ENCODE peak calls at places on chromosome 9, in nine cellular contexts. One of them, this sample, is unnamed.

GRCh38 chr9:98805506-98806272 is 1.8 kb upstream of the GALNT12 start:
- DNase-seq in A549: no peak
- DNase-seq in ovary: no peak
- DNase-seq in transverse colon: no peak
- DNase-seq in GM12878: no peak
- DNase-seq in tibial nerve: no peak
- DNase-seq in SK-N-SH: no peak
- DNase-seq in K562: peak; percentile 42
- DNase-seq in suprapubic skin: no peak
- DNase-seq in this sample: no peak

GRCh38 chr9:130276121-130276520 is 10.6 kb downstream of the HMCN2 start:
- DNase-seq in GM12878: no peak
- DNase-seq in suprapubic skin: no peak
- DNase-seq in tibial nerve: no peak
- DNase-seq in SK-N-SH: no peak
- DNase-seq in ovary: no peak
- DNase-seq in A549: no peak
- DNase-seq in transverse colon: no peak
- DNase-seq in K562: no peak
- DNase-seq in this sample: peak; percentile 48

GRCh38 chr9:3331801-3332200 is 194.0 kb downstream of the RFX3 start:
- DNase-seq in K562: peak; percentile 12
- DNase-seq in SK-N-SH: peak; percentile 2
- DNase-seq in GM12878: no peak
- DNase-seq in transverse colon: no peak
- DNase-seq in A549: peak; percentile 27
- DNase-seq in tibial nerve: no peak
- DNase-seq in ovary: no peak
- DNase-seq in suprapubic skin: no peak
- DNase-seq in this sample: no peak

GRCh38 chr9:11038956-11039355 is 426.2 kb upstream of the PTPRD start:
- DNase-seq in tibial nerve: no peak
- DNase-seq in K562: no peak
- DNase-seq in transverse colon: no peak
- DNase-seq in A549: no peak
- DNase-seq in suprapubic skin: no peak
- DNase-seq in SK-N-SH: no peak
- DNase-seq in ovary: no peak
- DNase-seq in GM12878: no peak
- DNase-seq in this sample: no peak

GRCh38 chr9:34430843-34431437 is 27.4 kb downstream of the FAM219A start:
- DNase-seq in tibial nerve: peak; percentile 26
- DNase-seq in K562: peak; percentile 44
- DNase-seq in A549: peak; percentile 49
- DNase-seq in GM12878: no peak
- DNase-seq in transverse colon: peak; percentile 17
- DNase-seq in SK-N-SH: peak; percentile 79
- DNase-seq in ovary: peak; percentile 53
- DNase-seq in suprapubic skin: no peak
- DNase-seq in this sample: peak; percentile 69

GRCh38 chr9:19464764-19465570 is 56.2 kb downstream of the ACER2 start:
- DNase-seq in transverse colon: peak; percentile 77
- DNase-seq in A549: peak; percentile 79
- DNase-seq in GM12878: no peak
- DNase-seq in K562: peak; percentile 81
- DNase-seq in tibial nerve: peak; percentile 46
- DNase-seq in ovary: peak; percentile 87
- DNase-seq in suprapubic skin: no peak
- DNase-seq in SK-N-SH: peak; percentile 94
- DNase-seq in this sample: peak; percentile 90

GRCh38 chr9:130117816-130118632 is 54.2 kb upstream of the NCS1 start:
- DNase-seq in K562: no peak
- DNase-seq in SK-N-SH: no peak
- DNase-seq in suprapubic skin: no peak
- DNase-seq in transverse colon: no peak
- DNase-seq in GM12878: no peak
- DNase-seq in A549: no peak
- DNase-seq in ovary: no peak
- DNase-seq in tibial nerve: no peak
- DNase-seq in this sample: peak; percentile 87

GRCh38 chr9:89317282-89317681 is 1.0 kb upstream of the SECISBP2 start:
- DNase-seq in ovary: no peak
- DNase-seq in SK-N-SH: no peak
- DNase-seq in suprapubic skin: no peak
- DNase-seq in transverse colon: no peak
- DNase-seq in GM12878: no peak
- DNase-seq in tibial nerve: no peak
- DNase-seq in A549: no peak
- DNase-seq in K562: no peak
- DNase-seq in this sample: no peak

GRCh38 chr9:14661421-14662059 is 31.7 kb downstream of the ZDHHC21 start:
- DNase-seq in ovary: no peak
- DNase-seq in SK-N-SH: peak; percentile 58
- DNase-seq in K562: peak; percentile 32
- DNase-seq in transverse colon: no peak
- DNase-seq in suprapubic skin: no peak
- DNase-seq in A549: peak; percentile 38
- DNase-seq in tibial nerve: no peak
- DNase-seq in GM12878: no peak
- DNase-seq in this sample: no peak

GRCh38 chr9:114138537-114138936 is 16.8 kb upstream of the COL27A1 start:
- DNase-seq in SK-N-SH: no peak
- DNase-seq in GM12878: no peak
- DNase-seq in transverse colon: no peak
- DNase-seq in A549: no peak
- DNase-seq in tibial nerve: peak; percentile 53
- DNase-seq in K562: no peak
- DNase-seq in ovary: no peak
- DNase-seq in suprapubic skin: no peak
- DNase-seq in this sample: no peak
- TF ChIP-seq CTCF in SK-N-SH: no peak
- TF ChIP-seq CTCF in GM12878: no peak
- TF ChIP-seq CTCF in transverse colon: no peak
- TF ChIP-seq CTCF in A549: no peak
- TF ChIP-seq CTCF in tibial nerve: no peak
- TF ChIP-seq CTCF in K562: no peak
- TF ChIP-seq CTCF in ovary: no peak
- TF ChIP-seq CTCF in suprapubic skin: no peak
- TF ChIP-seq CTCF in this sample: no peak

DNA sequence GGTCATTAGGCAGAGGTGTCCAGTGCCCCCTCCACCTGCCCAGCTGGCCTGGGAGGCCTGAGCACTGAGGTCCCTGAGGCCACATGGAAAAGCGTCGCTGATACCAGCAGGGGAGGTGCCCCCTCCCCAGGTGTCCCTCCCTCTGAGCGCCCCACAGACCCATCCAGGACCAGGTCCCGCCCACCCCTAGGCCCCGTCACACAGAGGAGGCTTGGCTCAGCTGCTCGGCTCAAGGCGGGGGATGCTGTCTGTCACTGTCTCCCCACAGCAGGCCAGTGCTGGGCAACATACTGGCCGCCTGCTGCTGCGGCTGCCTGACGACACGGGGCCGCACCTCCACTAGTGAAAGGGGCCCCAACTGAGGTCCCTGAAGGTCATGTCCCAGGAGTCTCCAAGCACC is 71.7 kb downstream of the VAV2 start:
- DNase-seq in GM12878: no peak
- DNase-seq in ovary: no peak
- DNase-seq in K562: no peak
- DNase-seq in A549: no peak
- DNase-seq in SK-N-SH: no peak
- DNase-seq in suprapubic skin: no peak
- DNase-seq in transverse colon: no peak
- DNase-seq in tibial nerve: no peak
- DNase-seq in this sample: no peak
- TF ChIP-seq EP300 in GM12878: no peak
- TF ChIP-seq EP300 in ovary: no peak
- TF ChIP-seq EP300 in K562: no peak
- TF ChIP-seq EP300 in A549: no peak
- TF ChIP-seq EP300 in SK-N-SH: no peak
- TF ChIP-seq EP300 in suprapubic skin: no peak
- TF ChIP-seq EP300 in transverse colon: no peak
- TF ChIP-seq EP300 in tibial nerve: no peak
- TF ChIP-seq EP300 in this sample: no peak

GRCh38 chr9:86239053-86239770 is 20.2 kb downstream of the C9orf153 start:
- DNase-seq in tibial nerve: no peak
- DNase-seq in K562: no peak
- DNase-seq in ovary: no peak
- DNase-seq in suprapubic skin: no peak
- DNase-seq in GM12878: no peak
- DNase-seq in A549: peak; percentile 14
- DNase-seq in transverse colon: no peak
- DNase-seq in SK-N-SH: no peak
- DNase-seq in this sample: no peak
- TF ChIP-seq CTCF in tibial nerve: no peak
- TF ChIP-seq CTCF in K562: no peak
- TF ChIP-seq CTCF in ovary: no peak
- TF ChIP-seq CTCF in suprapubic skin: no peak
- TF ChIP-seq CTCF in GM12878: no peak
- TF ChIP-seq CTCF in A549: peak; percentile 51
- TF ChIP-seq CTCF in transverse colon: peak; percentile 13
- TF ChIP-seq CTCF in SK-N-SH: peak; percentile 51
- TF ChIP-seq CTCF in this sample: no peak

DNA sequence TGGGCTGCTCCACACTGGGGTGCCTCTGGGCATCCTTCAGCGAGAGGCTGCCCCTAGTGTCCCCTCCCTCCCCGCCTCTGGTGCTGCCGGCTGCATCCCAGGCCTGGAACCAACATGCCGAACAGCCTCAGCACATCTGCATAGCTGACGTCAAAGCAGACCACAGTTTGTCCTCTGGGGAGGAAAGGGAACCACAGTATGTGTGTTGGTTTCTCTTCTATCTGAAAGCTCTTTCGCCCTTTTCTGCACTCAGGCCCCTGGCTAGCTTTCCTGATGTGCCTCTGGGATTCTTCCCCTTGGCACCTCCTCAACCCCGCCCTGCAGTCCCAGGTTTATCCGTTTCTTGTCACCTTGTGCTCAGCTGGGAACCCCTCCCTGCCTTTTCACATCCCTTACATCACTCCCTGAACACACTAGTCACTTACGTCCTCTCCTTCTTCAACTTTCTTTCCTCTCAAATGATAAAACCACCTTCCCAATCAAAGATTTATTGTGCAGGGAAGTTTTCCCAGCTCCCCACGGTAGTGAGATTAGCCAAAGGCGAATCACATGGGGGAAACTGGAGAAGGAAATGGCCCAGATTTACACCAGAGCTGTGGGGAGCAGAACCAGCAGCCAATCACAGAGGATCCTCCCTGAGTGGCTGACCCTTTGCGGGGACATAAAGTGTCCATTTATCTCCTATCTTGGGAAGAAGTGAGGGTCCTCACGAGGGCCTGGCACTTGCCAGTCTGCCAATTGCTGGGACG is 35.6 kb upstream of the B4GALT1 start:
- DNase-seq in SK-N-SH: no peak
- DNase-seq in A549: no peak
- DNase-seq in K562: no peak
- DNase-seq in suprapubic skin: no peak
- DNase-seq in ovary: no peak
- DNase-seq in GM12878: peak; percentile 72
- DNase-seq in tibial nerve: peak; percentile 59
- DNase-seq in transverse colon: peak; percentile 77
- DNase-seq in this sample: peak; percentile 81
- TF ChIP-seq EP300 in SK-N-SH: no peak
- TF ChIP-seq EP300 in A549: no peak
- TF ChIP-seq EP300 in K562: no peak
- TF ChIP-seq EP300 in suprapubic skin: no peak
- TF ChIP-seq EP300 in ovary: no peak
- TF ChIP-seq EP300 in GM12878: no peak
- TF ChIP-seq EP300 in tibial nerve: no peak
- TF ChIP-seq EP300 in transverse colon: no peak
- TF ChIP-seq EP300 in this sample: no peak

GRCh38 chr9:136671646-136672430 is 9.1 kb downstream of the EGFL7 start:
- DNase-seq in ovary: no peak
- DNase-seq in A549: no peak
- DNase-seq in GM12878: no peak
- DNase-seq in suprapubic skin: no peak
- DNase-seq in transverse colon: no peak
- DNase-seq in SK-N-SH: peak; percentile 93
- DNase-seq in tibial nerve: peak; percentile 40
- DNase-seq in K562: peak; percentile 72
- DNase-seq in this sample: no peak
- TF ChIP-seq CTCF in ovary: peak; percentile 42
- TF ChIP-seq CTCF in A549: peak; percentile 66
- TF ChIP-seq CTCF in GM12878: peak; percentile 95
- TF ChIP-seq CTCF in suprapubic skin: peak; percentile 89
- TF ChIP-seq CTCF in transverse colon: peak; percentile 85
- TF ChIP-seq CTCF in SK-N-SH: peak; percentile 84
- TF ChIP-seq CTCF in tibial nerve: peak; percentile 82
- TF ChIP-seq CTCF in K562: peak; percentile 88
- TF ChIP-seq CTCF in this sample: peak; percentile 86

GRCh38 chr9:18072967-18073366 is 401.0 kb upstream of the ADAMTSL1 start:
- DNase-seq in tibial nerve: no peak
- DNase-seq in SK-N-SH: no peak
- DNase-seq in K562: no peak
- DNase-seq in transverse colon: no peak
- DNase-seq in A549: no peak
- DNase-seq in suprapubic skin: no peak
- DNase-seq in GM12878: no peak
- DNase-seq in ovary: no peak
- DNase-seq in this sample: no peak
- TF ChIP-seq EP300 in tibial nerve: no peak
- TF ChIP-seq EP300 in SK-N-SH: no peak
- TF ChIP-seq EP300 in K562: no peak
- TF ChIP-seq EP300 in transverse colon: no peak
- TF ChIP-seq EP300 in A549: no peak
- TF ChIP-seq EP300 in suprapubic skin: no peak
- TF ChIP-seq EP300 in GM12878: no peak
- TF ChIP-seq EP300 in ovary: no peak
- TF ChIP-seq EP300 in this sample: no peak

GRCh38 chr9:1941989-1942388 is 73.2 kb upstream of the SMARCA2 start:
- DNase-seq in tibial nerve: no peak
- DNase-seq in A549: no peak
- DNase-seq in GM12878: no peak
- DNase-seq in ovary: no peak
- DNase-seq in suprapubic skin: no peak
- DNase-seq in transverse colon: no peak
- DNase-seq in SK-N-SH: no peak
- DNase-seq in K562: no peak
- DNase-seq in this sample: no peak
- TF ChIP-seq CTCF in tibial nerve: no peak
- TF ChIP-seq CTCF in A549: no peak
- TF ChIP-seq CTCF in GM12878: peak; percentile 23
- TF ChIP-seq CTCF in ovary: no peak
- TF ChIP-seq CTCF in suprapubic skin: no peak
- TF ChIP-seq CTCF in transverse colon: no peak
- TF ChIP-seq CTCF in SK-N-SH: no peak
- TF ChIP-seq CTCF in K562: no peak
- TF ChIP-seq CTCF in this sample: no peak